ENCODE peak calls at places on chromosomes 1 and 21, in four cellular contexts. R is lower leg skin, N is heart left ventricle, T is fibroblast of lung. Y is an unnamed sample.

GRCh38 chr21:21436012-21436545 is 437.9 kb downstream of the NCAM2 start:
- DNase-seq in R (no peak), N (no peak), T (peak; percentile 29), Y (no peak)

GRCh38 chr1:101738475-101738874 is 258.3 kb downstream of the OLFM3 start:
- DNase-seq in T (peak; percentile 72), R (no peak), N (no peak), Y (peak; percentile 35)

GRCh38 chr21:25732091-25732760 is 2.5 kb downstream of the ATP5PF start:
- DNase-seq in T (no peak), N (no peak), R (no peak), Y (no peak)

GRCh38 chr1:44129616-44130500 is 11.2 kb downstream of the KLF17 start:
- DNase-seq in T (no peak), R (no peak), N (no peak), Y (no peak)

GRCh38 chr1:15370781-15371467 is 38.8 kb upstream of the EFHD2 start:
- DNase-seq in R (no peak), N (peak; percentile 73), T (peak; percentile 31), Y (no peak)

GRCh38 chr1:79391896-79392295 is 385.4 kb upstream of the ADGRL4 start:
- DNase-seq in N (no peak), R (no peak), T (no peak), Y (no peak)

GRCh38 chr1:29269356-29269755 is 33.0 kb downstream of the PTPRU start:
- DNase-seq in T (no peak), N (no peak), R (no peak), Y (no peak)

GRCh38 chr1:153777648-153778047 is 2.4 kb downstream of the SLC27A3 start:
- DNase-seq in T (no peak), R (no peak), N (no peak), Y (no peak)

GRCh38 chr1:164728719-164729118 is 169.7 kb downstream of the PBX1 start:
- DNase-seq in T (no peak), R (no peak), N (no peak), Y (no peak)

GRCh38 chr1:157415661-157416060 is 136.7 kb downstream of the FCRL5 start:
- DNase-seq in T (no peak), R (no peak), N (no peak), Y (no peak)

GRCh38 chr21:14850394-14850793 is 214.4 kb downstream of the NRIP1 start:
- DNase-seq in N (no peak), R (no peak), T (no peak), Y (no peak)

GRCh38 chr1:233033366-233033765 is 83.0 kb downstream of the NTPCR start:
- DNase-seq in N (no peak), R (no peak), T (peak; percentile 64), Y (no peak)

GRCh38 chr1:119535381-119535780 is 28.4 kb downstream of the HSD3B1 start:
- DNase-seq in N (no peak), R (no peak), T (no peak), Y (no peak)

GRCh38 chr1:119537979-119538378 is 31.0 kb downstream of the HSD3B1 start:
- DNase-seq in N (no peak), R (no peak), T (no peak), Y (no peak)

GRCh38 chr1:119531606-119532323 is 24.8 kb downstream of the HSD3B1 start:
- DNase-seq in R (no peak), N (no peak), T (no peak), Y (no peak)

DNA sequence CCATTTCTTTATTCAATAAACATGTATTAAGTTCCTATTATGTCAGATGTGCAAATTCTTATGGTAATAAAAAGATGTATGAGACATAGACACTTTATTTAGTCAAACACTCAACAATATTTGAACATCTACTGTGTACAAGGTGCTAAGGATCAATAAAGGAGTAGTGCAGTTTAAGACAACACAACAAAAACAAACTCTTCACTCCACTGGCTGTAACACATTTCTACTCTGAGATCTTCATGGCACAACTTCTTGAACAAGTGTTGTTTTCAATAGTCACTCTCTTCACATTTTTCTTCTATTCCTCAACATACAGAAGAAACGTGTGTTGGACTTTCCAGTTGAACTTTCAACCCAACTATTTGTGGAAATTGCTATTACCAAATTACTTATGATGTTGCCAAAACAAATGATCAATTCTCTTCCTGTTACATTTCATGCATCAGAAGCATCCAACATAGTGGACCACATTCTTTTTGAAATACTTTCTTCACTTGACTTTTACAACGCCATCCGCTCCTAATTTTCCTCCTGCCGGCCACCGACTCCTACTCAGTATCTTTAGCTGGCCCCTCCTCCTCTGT is 25.4 kb downstream of the HSD3B1 start:
- DNase-seq in N (no peak), R (no peak), T (no peak), Y (no peak)
- TF ChIP-seq CTCF in N (no peak), R (no peak), T (no peak), Y (no peak)

GRCh38 chr1:114749835-114750234 is 7.9 kb downstream of the CSDE1 start:
- DNase-seq in R (no peak), N (no peak), T (no peak), Y (no peak)
- H3K4me3 ChIP-seq in R (no peak overlapping the region), N (no peak overlapping the region), T (no peak overlapping the region), Y (no peak overlapping the region)

GRCh38 chr1:63557365-63557987 is 34.2 kb downstream of the EFCAB7 start:
- DNase-seq in T (peak; percentile 69), R (no peak), N (no peak), Y (no peak)
- TF ChIP-seq CTCF in T (peak; percentile 75), R (no peak), N (no peak), Y (peak; percentile 74)

GRCh38 chr1:236090741-236091147 is 25.9 kb upstream of the NID1 start:
- DNase-seq in R (no peak), N (no peak), T (peak; percentile 63), Y (no peak)
- H3K4me3 ChIP-seq in R (no peak overlapping the region), N (no peak overlapping the region), T (no peak overlapping the region), Y (no peak overlapping the region)

GRCh38 chr21:41918561-41919358 is 35.1 kb downstream of the C2CD2 start:
- DNase-seq in R (no peak), N (no peak), T (no peak), Y (no peak)
- TF ChIP-seq CTCF in R (no peak), N (no peak), T (no peak), Y (no peak)

GRCh38 chr1:212234431-212235298 is 50.5 kb upstream of the PPP2R5A start:
- DNase-seq in T (peak; percentile 95), N (peak; percentile 60), R (peak; percentile 56), Y (peak; percentile 82)
- H3K4me3 ChIP-seq in T (no peak overlapping the region), N (no peak overlapping the region), R (no peak overlapping the region), Y (no peak overlapping the region)

GRCh38 chr21:33480481-33481103 is 818 bp upstream of the TMEM50B start:
- DNase-seq in R (no peak), T (no peak), N (no peak), Y (no peak)
- TF ChIP-seq CTCF in R (no peak), T (no peak), N (no peak), Y (no peak)

Y was measured in retinal pigment epithelial cell.